ENCODE peak calls at places on chromosome 7, in nine cellular contexts. One of them, this sample, is unnamed.

GRCh38 chr7:119896386-119896785 is 376.6 kb upstream of the KCND2 start:
- DNase-seq in stromal cell of bone marrow: no peak
- DNase-seq in posterior cingulate gyrus: no peak
- DNase-seq in GOT3: no peak
- DNase-seq in activated T-cell treated with anti-CD3 and anti-CD28 coated beads for 48 hours: no peak
- DNase-seq in HCT116: no peak
- DNase-seq in fibroblast of lung: no peak
- DNase-seq in Peyer's patch: no peak
- DNase-seq in SHP77 treated with DMSO at 0.1 percent for 48 hours: no peak
- DNase-seq in this sample: no peak

GRCh38 chr7:148107741-148108140 is 482.8 kb upstream of the C7orf33 start:
- DNase-seq in stromal cell of bone marrow: no peak
- DNase-seq in posterior cingulate gyrus: no peak
- DNase-seq in GOT3: no peak
- DNase-seq in activated T-cell treated with anti-CD3 and anti-CD28 coated beads for 48 hours: no peak
- DNase-seq in HCT116: no peak
- DNase-seq in fibroblast of lung: no peak
- DNase-seq in Peyer's patch: no peak
- DNase-seq in SHP77 treated with DMSO at 0.1 percent for 48 hours: no peak
- DNase-seq in this sample: no peak

GRCh38 chr7:104931181-104931781 is 82.7 kb upstream of the KMT2E start:
- DNase-seq in stromal cell of bone marrow: no peak
- DNase-seq in posterior cingulate gyrus: peak
- DNase-seq in GOT3: no peak
- DNase-seq in activated T-cell treated with anti-CD3 and anti-CD28 coated beads for 48 hours: no peak
- DNase-seq in HCT116: no peak
- DNase-seq in fibroblast of lung: no peak
- DNase-seq in Peyer's patch: no peak
- DNase-seq in SHP77 treated with DMSO at 0.1 percent for 48 hours: no peak
- DNase-seq in this sample: no peak

GRCh38 chr7:55533050-55533728 is 39.1 kb downstream of the VOPP1 start:
- DNase-seq in stromal cell of bone marrow: no peak
- DNase-seq in posterior cingulate gyrus: no peak
- DNase-seq in GOT3: no peak
- DNase-seq in activated T-cell treated with anti-CD3 and anti-CD28 coated beads for 48 hours: peak
- DNase-seq in HCT116: no peak
- DNase-seq in fibroblast of lung: peak
- DNase-seq in Peyer's patch: peak
- DNase-seq in SHP77 treated with DMSO at 0.1 percent for 48 hours: peak
- DNase-seq in this sample: no peak

GRCh38 chr7:42234736-42235135 is 2.3 kb downstream of the GLI3 start:
- DNase-seq in stromal cell of bone marrow: no peak
- DNase-seq in posterior cingulate gyrus: no peak
- DNase-seq in GOT3: no peak
- DNase-seq in activated T-cell treated with anti-CD3 and anti-CD28 coated beads for 48 hours: no peak
- DNase-seq in HCT116: no peak
- DNase-seq in fibroblast of lung: no peak
- DNase-seq in Peyer's patch: no peak
- DNase-seq in SHP77 treated with DMSO at 0.1 percent for 48 hours: no peak
- DNase-seq in this sample: no peak

GRCh38 chr7:21675255-21675654 is 132.4 kb downstream of the DNAH11 start:
- DNase-seq in stromal cell of bone marrow: no peak
- DNase-seq in posterior cingulate gyrus: no peak
- DNase-seq in GOT3: no peak
- DNase-seq in activated T-cell treated with anti-CD3 and anti-CD28 coated beads for 48 hours: no peak
- DNase-seq in HCT116: no peak
- DNase-seq in fibroblast of lung: peak
- DNase-seq in Peyer's patch: no peak
- DNase-seq in SHP77 treated with DMSO at 0.1 percent for 48 hours: no peak
- DNase-seq in this sample: peak

GRCh38 chr7:33107136-33108066 is 1.8 kb downstream of the RP9 start:
- DNase-seq in stromal cell of bone marrow: no peak
- DNase-seq in posterior cingulate gyrus: no peak
- DNase-seq in GOT3: no peak
- DNase-seq in activated T-cell treated with anti-CD3 and anti-CD28 coated beads for 48 hours: no peak
- DNase-seq in HCT116: no peak
- DNase-seq in fibroblast of lung: peak
- DNase-seq in Peyer's patch: peak
- DNase-seq in SHP77 treated with DMSO at 0.1 percent for 48 hours: peak
- DNase-seq in this sample: no peak

GRCh38 chr7:150663802-150664494 is 21.6 kb upstream of the GIMAP2 start:
- DNase-seq in stromal cell of bone marrow: no peak
- DNase-seq in posterior cingulate gyrus: no peak
- DNase-seq in GOT3: no peak
- DNase-seq in activated T-cell treated with anti-CD3 and anti-CD28 coated beads for 48 hours: no peak
- DNase-seq in HCT116: no peak
- DNase-seq in fibroblast of lung: no peak
- DNase-seq in Peyer's patch: peak
- DNase-seq in SHP77 treated with DMSO at 0.1 percent for 48 hours: no peak
- DNase-seq in this sample: no peak

GRCh38 chr7:22885824-22886255 is 63.2 kb upstream of the TOMM7 start:
- DNase-seq in stromal cell of bone marrow: no peak
- DNase-seq in posterior cingulate gyrus: no peak
- DNase-seq in GOT3: no peak
- DNase-seq in activated T-cell treated with anti-CD3 and anti-CD28 coated beads for 48 hours: peak
- DNase-seq in HCT116: no peak
- DNase-seq in fibroblast of lung: no peak
- DNase-seq in Peyer's patch: no peak
- DNase-seq in SHP77 treated with DMSO at 0.1 percent for 48 hours: peak
- DNase-seq in this sample: no peak

GRCh38 chr7:128427289-128427891 is 17.6 kb upstream of the IMPDH1 start:
- DNase-seq in stromal cell of bone marrow: peak
- DNase-seq in posterior cingulate gyrus: no peak
- DNase-seq in GOT3: no peak
- DNase-seq in activated T-cell treated with anti-CD3 and anti-CD28 coated beads for 48 hours: no peak
- DNase-seq in HCT116: peak
- DNase-seq in fibroblast of lung: peak
- DNase-seq in Peyer's patch: no peak
- DNase-seq in SHP77 treated with DMSO at 0.1 percent for 48 hours: peak
- DNase-seq in this sample: no peak

GRCh38 chr7:116356333-116356965 is 143.1 kb upstream of the CAV2 start:
- DNase-seq in stromal cell of bone marrow: no peak
- DNase-seq in posterior cingulate gyrus: no peak
- DNase-seq in GOT3: no peak
- DNase-seq in activated T-cell treated with anti-CD3 and anti-CD28 coated beads for 48 hours: no peak
- DNase-seq in HCT116: no peak
- DNase-seq in fibroblast of lung: no peak
- DNase-seq in Peyer's patch: no peak
- DNase-seq in SHP77 treated with DMSO at 0.1 percent for 48 hours: no peak
- DNase-seq in this sample: no peak

GRCh38 chr7:11707606-11708193 is 124.3 kb downstream of the THSD7A start:
- DNase-seq in stromal cell of bone marrow: no peak
- DNase-seq in posterior cingulate gyrus: no peak
- DNase-seq in GOT3: no peak
- DNase-seq in activated T-cell treated with anti-CD3 and anti-CD28 coated beads for 48 hours: no peak
- DNase-seq in HCT116: no peak
- DNase-seq in fibroblast of lung: peak
- DNase-seq in Peyer's patch: no peak
- DNase-seq in SHP77 treated with DMSO at 0.1 percent for 48 hours: peak
- DNase-seq in this sample: no peak

GRCh38 chr7:17599733-17600685 is 301.6 kb downstream of the AHR start:
- DNase-seq in stromal cell of bone marrow: peak
- DNase-seq in posterior cingulate gyrus: no peak
- DNase-seq in GOT3: peak
- DNase-seq in activated T-cell treated with anti-CD3 and anti-CD28 coated beads for 48 hours: no peak
- DNase-seq in HCT116: no peak
- DNase-seq in fibroblast of lung: peak
- DNase-seq in Peyer's patch: no peak
- DNase-seq in SHP77 treated with DMSO at 0.1 percent for 48 hours: peak
- DNase-seq in this sample: no peak

GRCh38 chr7:44286182-44286617 is 39.2 kb downstream of the CAMK2B start:
- DNase-seq in stromal cell of bone marrow: no peak
- DNase-seq in posterior cingulate gyrus: peak
- DNase-seq in GOT3: no peak
- DNase-seq in activated T-cell treated with anti-CD3 and anti-CD28 coated beads for 48 hours: no peak
- DNase-seq in HCT116: no peak
- DNase-seq in fibroblast of lung: no peak
- DNase-seq in Peyer's patch: no peak
- DNase-seq in SHP77 treated with DMSO at 0.1 percent for 48 hours: no peak
- DNase-seq in this sample: peak

GRCh38 chr7:48971173-48971572 is 46.8 kb downstream of the CDC14C start:
- DNase-seq in stromal cell of bone marrow: no peak
- DNase-seq in posterior cingulate gyrus: no peak
- DNase-seq in GOT3: no peak
- DNase-seq in activated T-cell treated with anti-CD3 and anti-CD28 coated beads for 48 hours: no peak
- DNase-seq in HCT116: no peak
- DNase-seq in fibroblast of lung: no peak
- DNase-seq in Peyer's patch: no peak
- DNase-seq in SHP77 treated with DMSO at 0.1 percent for 48 hours: peak
- DNase-seq in this sample: no peak

GRCh38 chr7:92402920-92403759 is 44.1 kb upstream of the GATAD1 start:
- DNase-seq in stromal cell of bone marrow: peak
- DNase-seq in posterior cingulate gyrus: no peak
- DNase-seq in GOT3: no peak
- DNase-seq in activated T-cell treated with anti-CD3 and anti-CD28 coated beads for 48 hours: no peak
- DNase-seq in HCT116: no peak
- DNase-seq in fibroblast of lung: peak
- DNase-seq in Peyer's patch: no peak
- DNase-seq in SHP77 treated with DMSO at 0.1 percent for 48 hours: no peak
- DNase-seq in this sample: no peak

GRCh38 chr7:131071786-131072504 is 255.7 kb upstream of the MKLN1 start:
- DNase-seq in stromal cell of bone marrow: peak
- DNase-seq in posterior cingulate gyrus: no peak
- DNase-seq in GOT3: peak
- DNase-seq in activated T-cell treated with anti-CD3 and anti-CD28 coated beads for 48 hours: no peak
- DNase-seq in HCT116: no peak
- DNase-seq in fibroblast of lung: peak
- DNase-seq in Peyer's patch: no peak
- DNase-seq in SHP77 treated with DMSO at 0.1 percent for 48 hours: no peak
- DNase-seq in this sample: no peak

GRCh38 chr7:129047761-129048160 is 7.2 kb downstream of the TNPO3 start:
- DNase-seq in stromal cell of bone marrow: no peak
- DNase-seq in posterior cingulate gyrus: no peak
- DNase-seq in GOT3: no peak
- DNase-seq in activated T-cell treated with anti-CD3 and anti-CD28 coated beads for 48 hours: no peak
- DNase-seq in HCT116: no peak
- DNase-seq in fibroblast of lung: peak
- DNase-seq in Peyer's patch: no peak
- DNase-seq in SHP77 treated with DMSO at 0.1 percent for 48 hours: no peak
- DNase-seq in this sample: no peak

GRCh38 chr7:132755538-132756481 is 179.5 kb upstream of the PLXNA4 start:
- DNase-seq in stromal cell of bone marrow: no peak
- DNase-seq in posterior cingulate gyrus: peak
- DNase-seq in GOT3: no peak
- DNase-seq in activated T-cell treated with anti-CD3 and anti-CD28 coated beads for 48 hours: no peak
- DNase-seq in HCT116: no peak
- DNase-seq in fibroblast of lung: peak
- DNase-seq in Peyer's patch: no peak
- DNase-seq in SHP77 treated with DMSO at 0.1 percent for 48 hours: no peak
- DNase-seq in this sample: no peak

GRCh38 chr7:129024125-129024524 is 30.8 kb downstream of the TNPO3 start:
- DNase-seq in stromal cell of bone marrow: no peak
- DNase-seq in posterior cingulate gyrus: no peak
- DNase-seq in GOT3: no peak
- DNase-seq in activated T-cell treated with anti-CD3 and anti-CD28 coated beads for 48 hours: no peak
- DNase-seq in HCT116: no peak
- DNase-seq in fibroblast of lung: no peak
- DNase-seq in Peyer's patch: no peak
- DNase-seq in SHP77 treated with DMSO at 0.1 percent for 48 hours: no peak
- DNase-seq in this sample: no peak

GRCh38 chr7:12557282-12557681 is 13.2 kb upstream of the SCIN start:
- DNase-seq in stromal cell of bone marrow: no peak
- DNase-seq in posterior cingulate gyrus: no peak
- DNase-seq in GOT3: no peak
- DNase-seq in activated T-cell treated with anti-CD3 and anti-CD28 coated beads for 48 hours: no peak
- DNase-seq in HCT116: no peak
- DNase-seq in fibroblast of lung: no peak
- DNase-seq in Peyer's patch: no peak
- DNase-seq in SHP77 treated with DMSO at 0.1 percent for 48 hours: no peak
- DNase-seq in this sample: no peak

GRCh38 chr7:39453743-39454355 is 112.4 kb upstream of the YAE1 start:
- DNase-seq in stromal cell of bone marrow: peak
- DNase-seq in posterior cingulate gyrus: no peak
- DNase-seq in GOT3: no peak
- DNase-seq in activated T-cell treated with anti-CD3 and anti-CD28 coated beads for 48 hours: peak
- DNase-seq in HCT116: peak
- DNase-seq in fibroblast of lung: peak
- DNase-seq in Peyer's patch: no peak
- DNase-seq in SHP77 treated with DMSO at 0.1 percent for 48 hours: peak
- DNase-seq in this sample: peak

GRCh38 chr7:25804154-25804553 is 347.8 kb upstream of the NFE2L3 start:
- DNase-seq in stromal cell of bone marrow: no peak
- DNase-seq in posterior cingulate gyrus: no peak
- DNase-seq in GOT3: no peak
- DNase-seq in activated T-cell treated with anti-CD3 and anti-CD28 coated beads for 48 hours: no peak
- DNase-seq in HCT116: no peak
- DNase-seq in fibroblast of lung: no peak
- DNase-seq in Peyer's patch: no peak
- DNase-seq in SHP77 treated with DMSO at 0.1 percent for 48 hours: no peak
- DNase-seq in this sample: no peak

This sample was measured in Caco-2.